ENCODE peak calls at places on chromosome 15, in seven cellular contexts. M is NCI-H1092 treated with DMSO at 0.1 percent for 48 hours, P is heart right ventricle, R is neural progenitor cell, X is SW480, L is A172, V is NB4. E is an unnamed sample.

GRCh38 chr15:35210370-35210769 is 125.3 kb upstream of the NANOGP8 start:
- DNase-seq in M (no peak), P (no peak), R (no peak), X (no peak), L (no peak), V (no peak), E (no peak)

GRCh38 chr15:41429003-41429890 is 12.4 kb downstream of the RTF1 start:
- DNase-seq in M (no peak), P (no peak), R (no peak), X (no peak), L (no peak), V (no peak), E (no peak)

GRCh38 chr15:63185206-63185605 is 4.2 kb upstream of the RAB8B start:
- DNase-seq in M (no peak), P (no peak), R (no peak), X (no peak), L (no peak), V (no peak), E (no peak)

GRCh38 chr15:47398594-47398993 is 318.7 kb upstream of the SEMA6D start:
- DNase-seq in M (no peak), P (no peak), R (no peak), X (no peak), L (no peak), V (no peak), E (no peak)

GRCh38 chr15:42084465-42085235 is 9.7 kb downstream of the PLA2G4D start:
- DNase-seq in M (peak; percentile 16), P (peak; percentile 45), R (peak; percentile 76), X (peak; percentile 96), L (peak; percentile 57), V (peak; percentile 57), E (no peak)

GRCh38 chr15:101049856-101050646 is 130.9 kb downstream of the LRRK1 start:
- DNase-seq in M (no peak), P (peak; percentile 2), R (no peak), X (no peak), L (no peak), V (no peak), E (no peak)

GRCh38 chr15:48702569-48703239 is 57.2 kb upstream of the FBN1 start:
- DNase-seq in M (no peak), P (no peak), R (no peak), X (no peak), L (no peak), V (no peak), E (no peak)

GRCh38 chr15:38876621-38877020 is 312.0 kb upstream of the RASGRP1 start:
- DNase-seq in M (no peak), P (no peak), R (no peak), X (no peak), L (no peak), V (no peak), E (no peak)

GRCh38 chr15:95799286-95800187 is 531.0 kb upstream of the NR2F2 start:
- DNase-seq in M (no peak), P (no peak), R (no peak), X (peak; percentile 21), L (peak; percentile 81), V (peak; percentile 51), E (no peak)

GRCh38 chr15:34837246-34838016 is 42.1 kb upstream of the ACTC1 start:
- DNase-seq in M (no peak), P (no peak), R (no peak), X (peak; percentile 37), L (peak; percentile 86), V (no peak), E (no peak)

GRCh38 chr15:55255714-55256113 is 33.9 kb downstream of the RAB27A start:
- DNase-seq in M (no peak), P (no peak), R (no peak), X (no peak), L (no peak), V (no peak), E (no peak)

GRCh38 chr15:80242132-80242769 is 9.8 kb downstream of the CTXND1 start:
- DNase-seq in M (no peak), P (no peak), R (peak; percentile 60), X (peak; percentile 30), L (peak; percentile 20), V (peak; percentile 65), E (no peak)

GRCh38 chr15:45457215-45457614 is 65.3 kb downstream of the SLC30A4 start:
- DNase-seq in M (no peak), P (no peak), R (no peak), X (no peak), L (peak; percentile 14), V (no peak), E (no peak)

GRCh38 chr15:45393851-45394250 is 15.5 kb upstream of the GATM start:
- DNase-seq in M (no peak), P (no peak), R (no peak), X (peak; percentile 13), L (no peak), V (peak; percentile 12), E (no peak)

GRCh38 chr15:89090791-89091666 is 2.8 kb downstream of the ABHD2 start:
- DNase-seq in M (peak; percentile 41), P (peak; percentile 78), R (no peak), X (peak; percentile 78), L (peak; percentile 86), V (peak; percentile 81), E (peak; percentile 19)

GRCh38 chr15:66163553-66163952 is 90.0 kb downstream of the MEGF11 start:
- DNase-seq in M (peak; percentile 43), P (no peak), R (no peak), X (no peak), L (no peak), V (no peak), E (no peak)

GRCh38 chr15:38961886-38962285 is 397.3 kb upstream of the RASGRP1 start:
- DNase-seq in M (no peak), P (no peak), R (no peak), X (no peak), L (no peak), V (no peak), E (no peak)

GRCh38 chr15:60381148-60381788 is 16.5 kb downstream of the ANXA2 start:
- DNase-seq in M (no peak), P (no peak), R (no peak), X (no peak), L (peak; percentile 38), V (no peak), E (no peak)

GRCh38 chr15:47577476-47577875 is 139.8 kb upstream of the SEMA6D start:
- DNase-seq in M (no peak), P (no peak), R (no peak), X (no peak), L (no peak), V (no peak), E (no peak)

GRCh38 chr15:78449220-78449999 is 11.4 kb downstream of the IREB2 start:
- DNase-seq in M (no peak), P (no peak), R (no peak), X (no peak), L (no peak), V (no peak), E (no peak)

GRCh38 chr15:70526221-70526973 is 237.0 kb downstream of the UACA start:
- DNase-seq in M (peak; percentile 96), P (no peak), R (no peak), X (peak; percentile 95), L (peak; percentile 51), V (peak; percentile 96), E (no peak)

GRCh38 chr15:76994971-76995945 is at the start of gene PSTPIP1:
- DNase-seq in M (no peak), P (no peak), R (no peak), X (no peak), L (no peak), V (peak; percentile 92), E (no peak)

GRCh38 chr15:51203797-51204196 is 109.1 kb upstream of the TNFAIP8L3 start:
- DNase-seq in M (no peak), P (no peak), R (no peak), X (no peak), L (no peak), V (no peak), E (no peak)

GRCh38 chr15:67032608-67033007 is 32.8 kb upstream of the SMAD3 start:
- DNase-seq in M (no peak), P (no peak), R (no peak), X (no peak), L (no peak), V (no peak), E (no peak)

GRCh38 chr15:52527898-52528464 is 699 bp downstream of the MYO5A start:
- DNase-seq in M (no peak), P (peak; percentile 10), R (peak; percentile 54), X (peak; percentile 47), L (peak; percentile 24), V (no peak), E (peak; percentile 14)